ENCODE peak calls at places on chromosomes 2 and 18, in four cellular contexts. F is HepG2, D is K562, Y is GM12878. S is an unnamed sample.

GRCh38 chr2:20668470-20668869 is 1.5 kb downstream of the GDF7 start:
- DNase-seq in Y (no peak), D (no peak), F (no peak), S (no peak)

GRCh38 chr2:114068438-114068837 is 178.5 kb downstream of the ACTR3 start:
- DNase-seq in F (no peak), Y (no peak), D (peak; percentile 23), S (peak; percentile 15)

GRCh38 chr2:196263181-196263747 is 91.9 kb upstream of the STK17B start:
- DNase-seq in D (no peak), F (no peak), Y (peak; percentile 88), S (no peak)

GRCh38 chr2:42844901-42845685 is 52.7 kb upstream of the HAAO start:
- DNase-seq in D (no peak), F (no peak), Y (no peak), S (no peak)

GRCh38 chr18:48948112-48949050 is 2.4 kb downstream of the SMAD7 start:
- DNase-seq in F (peak; percentile 94), Y (no peak), D (peak; percentile 25), S (peak; percentile 63)

GRCh38 chr2:108288534-108289106 is at the start of gene SULT1C2:
- DNase-seq in Y (no peak), F (peak; percentile 83), D (no peak), S (peak; percentile 62)

GRCh38 chr2:16069933-16070647 is 129.7 kb downstream of the MYCN start:
- DNase-seq in D (no peak), Y (no peak), F (peak; percentile 91), S (no peak)

GRCh38 chr2:152415231-152415642 is 80.3 kb downstream of the FMNL2 start:
- DNase-seq in F (peak; percentile 79), Y (no peak), D (no peak), S (no peak)

GRCh38 chr2:127185093-127185492 is 35.0 kb downstream of the CYP27C1 start:
- DNase-seq in D (no peak), F (no peak), Y (no peak), S (no peak)

GRCh38 chr2:28617502-28618184 is 121.8 kb downstream of the PLB1 start:
- DNase-seq in D (no peak), Y (no peak), F (no peak), S (no peak)

GRCh38 chr2:98484652-98485452 is 40.2 kb downstream of the INPP4A start:
- DNase-seq in Y (no peak), F (no peak), D (no peak), S (no peak)

GRCh38 chr2:145258903-145259579 is 739.1 kb upstream of the ZEB2 start:
- DNase-seq in Y (no peak), D (no peak), F (no peak), S (no peak)

GRCh38 chr18:8426401-8426800 is 182.8 kb upstream of the RAB12 start:
- DNase-seq in D (peak; percentile 56), Y (no peak), F (peak; percentile 24), S (peak; percentile 70)

GRCh38 chr2:182077451-182078142 is 91.9 kb downstream of the PPP1R1C start:
- DNase-seq in F (peak; percentile 79), D (no peak), Y (no peak), S (peak; percentile 14)

GRCh38 chr18:55245200-55245599 is 285.9 kb upstream of the CCDC68 start:
- DNase-seq in D (no peak), Y (no peak), F (no peak), S (no peak)

GRCh38 chr2:85811173-85811849 is 57.5 kb downstream of the ATOH8 start:
- DNase-seq in Y (no peak), F (no peak), D (no peak), S (no peak)

GRCh38 chr2:17252258-17252657 is 266.0 kb downstream of the RAD51AP2 start:
- DNase-seq in D (no peak), Y (no peak), F (no peak), S (no peak)

GRCh38 chr2:1731512-1731962 is 12.8 kb downstream of the PXDN start:
- DNase-seq in Y (no peak), D (no peak), F (no peak), S (peak; percentile 5)

DNA sequence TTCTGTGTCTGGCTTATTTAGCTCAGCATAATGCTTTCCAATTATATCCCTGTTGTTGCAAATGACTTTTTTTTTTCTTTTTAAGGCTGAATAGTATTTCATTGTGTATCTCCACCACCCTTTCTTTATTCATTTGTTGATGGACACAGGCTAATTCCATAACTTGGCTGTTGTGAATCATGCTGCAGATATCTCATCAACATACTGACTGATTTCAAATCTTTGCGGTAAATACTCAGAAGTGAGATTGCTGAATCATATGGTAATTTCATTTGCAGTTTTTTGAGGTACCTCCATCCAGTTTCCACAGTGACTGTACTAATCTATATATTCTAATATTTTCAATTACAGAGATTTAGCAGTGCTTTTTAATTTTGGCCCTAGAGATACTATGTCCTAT is 266.2 kb downstream of the TMX3 start:
- DNase-seq in F (no peak), Y (no peak), D (no peak), S (no peak)
- TF ChIP-seq CREB1 in F (no peak), Y (no peak), D (no peak), S (no peak)

GRCh38 chr2:48250943-48251342 is 279.0 kb upstream of the STON1 start:
- DNase-seq in F (peak; percentile 65), Y (no peak), D (no peak), S (no peak)
- TF ChIP-seq ATF2 in F (no peak), Y (no peak), D (no peak), S (no peak)

GRCh38 chr2:226701052-226701451 is 98.6 kb downstream of the IRS1 start:
- DNase-seq in Y (no peak), F (no peak), D (no peak), S (no peak)

GRCh38 chr2:226698671-226699070 is 100.9 kb downstream of the IRS1 start:
- DNase-seq in D (no peak), Y (no peak), F (no peak), S (no peak)

GRCh38 chr2:226694910-226695309 is 104.7 kb downstream of the IRS1 start:
- DNase-seq in D (no peak), F (no peak), Y (no peak), S (no peak)

GRCh38 chr2:226703501-226703900 is 96.1 kb downstream of the IRS1 start:
- DNase-seq in D (no peak), Y (no peak), F (no peak), S (no peak)

GRCh38 chr2:226699321-226699720 is 100.3 kb downstream of the IRS1 start:
- DNase-seq in F (no peak), Y (no peak), D (no peak), S (no peak)
- TF ChIP-seq ESRRA in F (no peak), Y (no peak), D (no peak), S (no peak)

DNA sequence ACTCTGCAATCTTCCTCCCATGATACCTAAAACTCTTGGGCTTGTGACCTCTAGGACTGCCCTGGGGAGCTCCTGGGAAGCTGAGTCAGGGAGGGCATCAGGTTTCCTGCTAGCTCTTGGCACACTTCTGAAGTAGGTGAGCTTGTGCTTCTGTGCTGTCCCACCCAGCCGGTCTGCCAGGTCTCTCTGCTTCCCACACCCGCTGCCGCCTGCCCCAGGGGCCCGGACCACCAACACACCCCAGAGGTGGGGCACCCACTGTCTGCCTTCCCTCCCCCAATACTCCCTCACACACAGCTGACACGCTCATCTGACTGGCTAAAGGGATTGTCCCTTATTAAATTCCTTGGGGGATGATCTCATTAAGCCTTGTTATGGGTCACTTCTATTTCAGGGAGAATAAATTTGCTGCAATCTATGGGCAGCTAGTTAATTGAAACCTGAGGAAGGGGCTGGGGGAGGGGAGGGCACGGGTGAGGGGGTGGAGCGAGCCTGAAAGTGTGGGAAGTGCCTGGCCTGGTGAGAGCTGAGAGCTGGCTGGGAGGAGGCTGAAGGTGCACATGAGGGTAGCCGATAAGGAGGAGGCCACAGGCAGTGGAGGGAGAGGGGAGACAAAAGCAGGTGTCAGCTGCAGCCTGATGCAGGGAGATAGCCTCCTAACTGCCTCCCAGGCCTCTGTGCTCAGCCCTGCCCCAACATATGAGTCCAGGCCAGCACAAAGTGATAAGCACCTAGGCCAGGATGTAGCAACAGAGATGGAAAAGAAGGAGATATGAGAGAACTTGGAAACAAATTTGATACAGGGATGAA is 48.8 kb downstream of the HAUS1 start:
- DNase-seq in Y (no peak), F (no peak), D (peak; percentile 92), S (peak; percentile 41)
- TF ChIP-seq CREB1 in Y (no peak), F (no peak), D (peak; percentile 25), S (no peak)

GRCh38 chr2:138079976-138080375 is 115.7 kb downstream of the HNMT start:
- DNase-seq in F (no peak), Y (no peak), D (no peak), S (no peak)

GRCh38 chr2:138081225-138082073 is 117.2 kb downstream of the HNMT start:
- DNase-seq in Y (no peak), D (no peak), F (peak; percentile 91), S (no peak)

GRCh38 chr2:138078153-138078552 is 113.9 kb downstream of the HNMT start:
- DNase-seq in F (no peak), Y (no peak), D (no peak), S (no peak)
- TF ChIP-seq ATF2 in F (no peak), Y (no peak), D (no peak), S (no peak)

DNA sequence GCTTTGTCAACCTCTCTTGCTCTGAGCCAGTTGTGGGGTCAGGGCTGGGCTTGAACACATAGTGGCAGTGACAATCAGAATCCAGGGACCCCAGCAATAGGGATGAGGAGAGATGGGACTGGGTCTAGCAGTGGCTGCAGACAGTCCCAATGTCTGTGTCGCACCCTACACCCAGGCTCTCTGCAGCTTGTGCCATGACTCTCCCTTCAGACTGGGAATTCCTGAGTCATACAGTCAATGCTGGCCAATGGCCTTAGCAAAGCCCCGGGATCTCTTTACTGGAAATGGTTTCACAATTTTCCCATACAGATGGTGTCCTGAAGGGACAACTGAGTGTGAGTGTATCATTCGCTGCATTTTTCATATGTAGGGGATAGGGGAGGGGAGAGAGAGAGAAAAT is 74.2 kb upstream of the CELF4 start:
- DNase-seq in D (no peak), Y (no peak), F (no peak), S (no peak)
- TF ChIP-seq ESRRA in D (no peak), Y (no peak), F (no peak), S (no peak)

GRCh38 chr2:11866358-11867335 is 120.2 kb downstream of the LPIN1 start:
- DNase-seq in D (no peak), F (no peak), Y (peak; percentile 78), S (no peak)
- TF ChIP-seq CREB1 in D (no peak), F (no peak), Y (no peak), S (no peak)

S was measured in WTC11.